ENCODE peak calls at places on chromosomes 7 and 10, in six cellular contexts. One of them, this sample, is unnamed.
A peak's percentile ranks its signal among the peaks of the same experiment; 100 is the strongest.

GRCh38 chr10:77879710-77880109 is 46.8 kb downstream of the DLG5 start:
- DNase-seq in left ventricle myocardium inferior: no peak
- DNase-seq in sigmoid colon: no peak
- DNase-seq in fibroblast of lung: no peak
- DNase-seq in GM12865: no peak
- DNase-seq in psoas muscle: no peak
- DNase-seq in this sample: no peak

GRCh38 chr7:378551-379455 is 88.8 kb downstream of the FOXL3 start:
- DNase-seq in sigmoid colon: peak; percentile 68
- DNase-seq in left ventricle myocardium inferior: no peak
- DNase-seq in fibroblast of lung: no peak
- DNase-seq in psoas muscle: no peak
- DNase-seq in GM12865: no peak
- DNase-seq in this sample: no peak

GRCh38 chr10:91556691-91557529 is 76.0 kb downstream of the PPP1R3C start:
- DNase-seq in GM12865: no peak
- DNase-seq in fibroblast of lung: no peak
- DNase-seq in left ventricle myocardium inferior: no peak
- DNase-seq in psoas muscle: no peak
- DNase-seq in sigmoid colon: no peak
- DNase-seq in this sample: no peak

GRCh38 chr7:25031432-25031831 is 51.5 kb upstream of the OSBPL3 start:
- DNase-seq in GM12865: peak; percentile 43
- DNase-seq in fibroblast of lung: peak; percentile 44
- DNase-seq in left ventricle myocardium inferior: no peak
- DNase-seq in psoas muscle: no peak
- DNase-seq in sigmoid colon: no peak
- DNase-seq in this sample: no peak

GRCh38 chr10:121500591-121501341 is 97.5 kb downstream of the FGFR2 start:
- DNase-seq in left ventricle myocardium inferior: no peak
- DNase-seq in GM12865: no peak
- DNase-seq in fibroblast of lung: no peak
- DNase-seq in sigmoid colon: no peak
- DNase-seq in psoas muscle: no peak
- DNase-seq in this sample: no peak

GRCh38 chr10:121282264-121282663 is 316.0 kb downstream of the FGFR2 start:
- DNase-seq in GM12865: no peak
- DNase-seq in fibroblast of lung: no peak
- DNase-seq in psoas muscle: no peak
- DNase-seq in sigmoid colon: no peak
- DNase-seq in left ventricle myocardium inferior: no peak
- DNase-seq in this sample: no peak

GRCh38 chr10:92222603-92223275 is 68.1 kb downstream of the CPEB3 start:
- DNase-seq in psoas muscle: no peak
- DNase-seq in fibroblast of lung: peak; percentile 74
- DNase-seq in left ventricle myocardium inferior: no peak
- DNase-seq in GM12865: no peak
- DNase-seq in sigmoid colon: no peak
- DNase-seq in this sample: no peak

GRCh38 chr10:59432207-59432900 is 70.0 kb upstream of the FAM13C start:
- DNase-seq in GM12865: no peak
- DNase-seq in fibroblast of lung: peak; percentile 58
- DNase-seq in left ventricle myocardium inferior: no peak
- DNase-seq in psoas muscle: no peak
- DNase-seq in sigmoid colon: no peak
- DNase-seq in this sample: no peak

GRCh38 chr10:55668326-55668922 is 692.6 kb downstream of the ZWINT start:
- DNase-seq in psoas muscle: no peak
- DNase-seq in fibroblast of lung: no peak
- DNase-seq in GM12865: peak; percentile 41
- DNase-seq in sigmoid colon: no peak
- DNase-seq in left ventricle myocardium inferior: no peak
- DNase-seq in this sample: peak; percentile 14

GRCh38 chr10:63264852-63265617 is 131.9 kb downstream of the NRBF2 start:
- DNase-seq in fibroblast of lung: peak; percentile 63
- DNase-seq in sigmoid colon: no peak
- DNase-seq in GM12865: peak; percentile 75
- DNase-seq in psoas muscle: no peak
- DNase-seq in left ventricle myocardium inferior: no peak
- DNase-seq in this sample: peak; percentile 63

GRCh38 chr10:11178606-11179221 is 161.0 kb downstream of the CELF2 start:
- DNase-seq in left ventricle myocardium inferior: peak; percentile 46
- DNase-seq in psoas muscle: no peak
- DNase-seq in GM12865: peak; percentile 96
- DNase-seq in sigmoid colon: no peak
- DNase-seq in fibroblast of lung: peak; percentile 90
- DNase-seq in this sample: peak; percentile 100

GRCh38 chr7:81736088-81736487 is 33.8 kb downstream of the HGF start:
- DNase-seq in psoas muscle: no peak
- DNase-seq in fibroblast of lung: no peak
- DNase-seq in sigmoid colon: no peak
- DNase-seq in left ventricle myocardium inferior: no peak
- DNase-seq in GM12865: no peak
- DNase-seq in this sample: no peak

GRCh38 chr7:137694405-137694804 is 152.4 kb downstream of the DGKI start:
- DNase-seq in sigmoid colon: no peak
- DNase-seq in fibroblast of lung: no peak
- DNase-seq in GM12865: peak; percentile 59
- DNase-seq in left ventricle myocardium inferior: no peak
- DNase-seq in psoas muscle: no peak
- DNase-seq in this sample: no peak

GRCh38 chr7:74061840-74062539 is 21.6 kb upstream of the LIMK1 start:
- DNase-seq in fibroblast of lung: peak; percentile 96
- DNase-seq in psoas muscle: peak; percentile 84
- DNase-seq in sigmoid colon: peak; percentile 96
- DNase-seq in GM12865: peak; percentile 82
- DNase-seq in left ventricle myocardium inferior: peak; percentile 73
- DNase-seq in this sample: peak; percentile 88

GRCh38 chr10:26839966-26840627 is 20.7 kb downstream of the ABI1 start:
- DNase-seq in fibroblast of lung: peak; percentile 66
- DNase-seq in psoas muscle: no peak
- DNase-seq in sigmoid colon: no peak
- DNase-seq in left ventricle myocardium inferior: no peak
- DNase-seq in GM12865: no peak
- DNase-seq in this sample: peak; percentile 29

GRCh38 chr7:152674860-152675760 is 831 bp downstream of the XRCC2 start:
- DNase-seq in sigmoid colon: no peak
- DNase-seq in fibroblast of lung: peak; percentile 2
- DNase-seq in psoas muscle: no peak
- DNase-seq in left ventricle myocardium inferior: no peak
- DNase-seq in GM12865: peak; percentile 44
- DNase-seq in this sample: no peak

GRCh38 chr10:43230909-43231522 is 35.8 kb downstream of the RASGEF1A start:
- DNase-seq in fibroblast of lung: no peak
- DNase-seq in left ventricle myocardium inferior: peak; percentile 3
- DNase-seq in sigmoid colon: peak; percentile 52
- DNase-seq in psoas muscle: no peak
- DNase-seq in GM12865: no peak
- DNase-seq in this sample: no peak

GRCh38 chr10:116444527-116445142 is 17.0 kb downstream of the PNLIPRP3 start:
- DNase-seq in GM12865: peak; percentile 42
- DNase-seq in psoas muscle: no peak
- DNase-seq in left ventricle myocardium inferior: no peak
- DNase-seq in fibroblast of lung: peak; percentile 24
- DNase-seq in sigmoid colon: no peak
- DNase-seq in this sample: peak; percentile 28

GRCh38 chr7:18140943-18141342 is 113.3 kb upstream of the PRPS1L1 start:
- DNase-seq in fibroblast of lung: no peak
- DNase-seq in GM12865: no peak
- DNase-seq in psoas muscle: no peak
- DNase-seq in sigmoid colon: no peak
- DNase-seq in left ventricle myocardium inferior: no peak
- DNase-seq in this sample: no peak

GRCh38 chr10:51073461-51074237 is 638 bp upstream of the PRKG1 start:
- DNase-seq in sigmoid colon: peak; percentile 78
- DNase-seq in GM12865: no peak
- DNase-seq in left ventricle myocardium inferior: peak; percentile 38
- DNase-seq in fibroblast of lung: no peak
- DNase-seq in psoas muscle: peak; percentile 17
- DNase-seq in this sample: no peak

GRCh38 chr10:51077507-51077906 is 3.2 kb downstream of the PRKG1 start:
- DNase-seq in GM12865: no peak
- DNase-seq in fibroblast of lung: no peak
- DNase-seq in left ventricle myocardium inferior: no peak
- DNase-seq in sigmoid colon: no peak
- DNase-seq in psoas muscle: no peak
- DNase-seq in this sample: no peak

GRCh38 chr10:51075802-51076201 is 1.5 kb downstream of the PRKG1 start:
- DNase-seq in sigmoid colon: no peak
- DNase-seq in psoas muscle: no peak
- DNase-seq in fibroblast of lung: no peak
- DNase-seq in left ventricle myocardium inferior: no peak
- DNase-seq in GM12865: no peak
- DNase-seq in this sample: no peak

GRCh38 chr10:51074238-51075028 is at the start of gene PRKG1:
- DNase-seq in GM12865: no peak
- DNase-seq in left ventricle myocardium inferior: peak; percentile 80
- DNase-seq in fibroblast of lung: peak; percentile 72
- DNase-seq in sigmoid colon: peak; percentile 92
- DNase-seq in psoas muscle: peak; percentile 76
- DNase-seq in this sample: no peak

DNA sequence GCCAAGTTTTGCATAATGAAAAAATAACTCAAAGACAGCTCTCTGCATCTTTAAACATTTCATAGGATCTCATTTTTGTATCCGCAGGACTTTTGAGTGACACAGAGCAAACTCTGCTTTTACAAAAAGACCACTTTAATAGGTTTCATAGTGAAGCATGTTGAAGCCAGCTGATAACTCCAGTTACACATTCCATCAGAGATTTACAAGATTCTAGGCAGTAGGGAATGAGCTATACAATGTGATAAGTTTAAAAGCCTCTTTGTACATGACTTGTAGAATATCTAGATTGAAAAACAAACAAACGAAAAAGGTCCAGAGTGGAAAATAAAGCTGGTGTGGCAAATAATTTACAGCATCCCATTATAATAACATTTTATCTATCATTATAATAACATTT is 2.2 kb downstream of the PRKG1 start:
- DNase-seq in GM12865: no peak
- DNase-seq in sigmoid colon: no peak
- DNase-seq in psoas muscle: no peak
- DNase-seq in left ventricle myocardium inferior: no peak
- DNase-seq in fibroblast of lung: no peak
- DNase-seq in this sample: no peak
- H3K4me3 ChIP-seq in GM12865: no peak overlapping the region
- H3K4me3 ChIP-seq in sigmoid colon: peak overlapping the region; percentile 69
- H3K4me3 ChIP-seq in psoas muscle: peak overlapping the region; percentile 85
- H3K4me3 ChIP-seq in left ventricle myocardium inferior: peak overlapping the region; percentile 75
- H3K4me3 ChIP-seq in fibroblast of lung: peak overlapping the region; percentile 81
- H3K4me3 ChIP-seq in this sample: no peak overlapping the region

GRCh38 chr10:103687718-103688117 is 167.7 kb downstream of the SH3PXD2A start:
- DNase-seq in left ventricle myocardium inferior: no peak
- DNase-seq in psoas muscle: no peak
- DNase-seq in sigmoid colon: no peak
- DNase-seq in fibroblast of lung: no peak
- DNase-seq in GM12865: no peak
- DNase-seq in this sample: no peak

GRCh38 chr10:103683851-103684250 is 171.5 kb downstream of the SH3PXD2A start:
- DNase-seq in psoas muscle: no peak
- DNase-seq in sigmoid colon: no peak
- DNase-seq in left ventricle myocardium inferior: no peak
- DNase-seq in GM12865: no peak
- DNase-seq in fibroblast of lung: no peak
- DNase-seq in this sample: no peak

GRCh38 chr10:103687172-103687571 is 168.2 kb downstream of the SH3PXD2A start:
- DNase-seq in sigmoid colon: no peak
- DNase-seq in left ventricle myocardium inferior: no peak
- DNase-seq in fibroblast of lung: no peak
- DNase-seq in psoas muscle: no peak
- DNase-seq in GM12865: no peak
- DNase-seq in this sample: no peak

GRCh38 chr10:103688451-103688850 is 166.9 kb downstream of the SH3PXD2A start:
- DNase-seq in left ventricle myocardium inferior: no peak
- DNase-seq in psoas muscle: no peak
- DNase-seq in fibroblast of lung: no peak
- DNase-seq in sigmoid colon: no peak
- DNase-seq in GM12865: no peak
- DNase-seq in this sample: no peak

DNA sequence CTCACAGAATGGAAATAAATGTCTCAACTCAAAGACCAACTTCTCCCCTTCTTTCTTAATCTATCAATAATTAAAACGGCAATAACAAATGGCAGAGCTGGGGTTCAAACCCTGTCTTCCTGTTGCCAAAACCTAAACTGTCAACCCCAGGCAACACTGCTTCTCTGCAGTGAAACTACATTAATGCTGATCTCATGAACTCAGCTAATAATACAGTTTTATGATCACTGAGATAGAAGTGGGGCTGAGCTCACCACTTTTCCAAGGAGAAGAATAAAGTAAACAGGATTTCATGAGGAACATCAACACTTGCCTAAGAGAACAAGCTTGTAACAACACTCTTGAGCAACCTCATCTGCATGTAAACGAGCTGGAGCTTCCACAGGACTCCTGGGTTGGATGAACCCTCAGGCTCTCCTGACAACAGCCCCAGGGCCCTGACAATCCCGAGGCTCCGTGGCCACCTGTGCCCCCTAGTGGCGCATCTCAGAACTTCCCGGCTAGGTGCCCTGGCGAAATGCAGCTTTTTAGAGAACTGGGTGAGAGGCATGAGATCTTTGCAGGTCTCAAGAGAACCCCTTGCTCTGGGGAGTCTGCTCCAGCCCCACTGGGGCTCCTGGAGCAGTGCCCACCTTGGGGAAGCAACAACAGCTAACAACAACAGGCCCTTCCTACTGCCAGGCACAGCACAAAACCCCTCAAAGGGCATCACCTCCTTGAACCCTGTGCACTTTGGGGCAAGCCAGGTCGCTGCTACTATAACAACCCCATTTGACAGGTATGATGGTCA is 169.3 kb downstream of the SH3PXD2A start:
- DNase-seq in fibroblast of lung: peak; percentile 48
- DNase-seq in psoas muscle: peak; percentile 77
- DNase-seq in sigmoid colon: peak; percentile 94
- DNase-seq in GM12865: peak; percentile 71
- DNase-seq in left ventricle myocardium inferior: peak; percentile 73
- DNase-seq in this sample: no peak
- H3K4me3 ChIP-seq in fibroblast of lung: no peak overlapping the region
- H3K4me3 ChIP-seq in psoas muscle: no peak overlapping the region
- H3K4me3 ChIP-seq in sigmoid colon: no peak overlapping the region
- H3K4me3 ChIP-seq in GM12865: no peak overlapping the region
- H3K4me3 ChIP-seq in left ventricle myocardium inferior: no peak overlapping the region
- H3K4me3 ChIP-seq in this sample: no peak overlapping the region

DNA sequence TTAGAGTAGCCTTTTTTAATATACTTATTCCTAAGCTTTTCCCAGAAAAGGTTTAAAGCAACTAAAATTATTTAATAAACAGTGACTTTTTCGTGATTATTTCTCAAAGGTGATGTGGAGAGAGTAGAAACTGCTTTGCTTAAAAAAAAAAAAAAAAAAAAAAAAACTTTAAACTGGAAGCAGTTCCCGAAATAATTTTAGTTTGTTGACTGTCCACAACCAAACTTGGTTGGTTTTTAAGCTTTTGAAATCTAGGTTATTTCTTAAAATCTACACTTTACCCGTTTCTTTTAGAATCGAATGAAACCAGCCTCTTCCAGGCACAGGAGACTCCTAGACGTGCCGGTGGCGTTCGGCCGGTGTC is 7.2 kb downstream of the SKAP2 start:
- DNase-seq in fibroblast of lung: no peak
- DNase-seq in psoas muscle: no peak
- DNase-seq in GM12865: no peak
- DNase-seq in sigmoid colon: no peak
- DNase-seq in left ventricle myocardium inferior: no peak
- DNase-seq in this sample: no peak
- H3K4me3 ChIP-seq in fibroblast of lung: peak overlapping the region; percentile 59
- H3K4me3 ChIP-seq in psoas muscle: peak overlapping the region; percentile 54
- H3K4me3 ChIP-seq in GM12865: no peak overlapping the region
- H3K4me3 ChIP-seq in sigmoid colon: no peak overlapping the region
- H3K4me3 ChIP-seq in left ventricle myocardium inferior: peak overlapping the region; percentile 4
- H3K4me3 ChIP-seq in this sample: no peak overlapping the region

GRCh38 chr10:113056030-113056429 is 106.0 kb downstream of the TCF7L2 start:
- DNase-seq in fibroblast of lung: peak; percentile 86
- DNase-seq in psoas muscle: no peak
- DNase-seq in GM12865: no peak
- DNase-seq in sigmoid colon: no peak
- DNase-seq in left ventricle myocardium inferior: no peak
- DNase-seq in this sample: no peak
- H3K4me3 ChIP-seq in fibroblast of lung: no peak overlapping the region
- H3K4me3 ChIP-seq in psoas muscle: no peak overlapping the region
- H3K4me3 ChIP-seq in GM12865: no peak overlapping the region
- H3K4me3 ChIP-seq in sigmoid colon: no peak overlapping the region
- H3K4me3 ChIP-seq in left ventricle myocardium inferior: no peak overlapping the region
- H3K4me3 ChIP-seq in this sample: no peak overlapping the region

This sample was measured in Jurkat, Clone E6-1.